ENCODE peak calls at places on chromosomes 11 and 22, in ten cellular contexts. S, H, A, G, D, V, E, N, Q and U are unnamed samples.
A peak's percentile ranks its signal among the peaks of the same experiment; 100 is the strongest.

GRCh38 chr11:37503411-37504065 is 905.5 kb upstream of the RAG2 start:
- DNase-seq in A (no peak), S (no peak), Q (no peak), G (no peak), E (no peak), V (no peak), N (no peak), H (no peak), D (no peak), U (no peak)

GRCh38 chr22:46036558-46037408 is 59.8 kb upstream of the WNT7B start:
- DNase-seq in N (no peak), S (peak; percentile 85), G (peak; percentile 76), E (peak; percentile 70), H (no peak), V (peak; percentile 66), A (peak; percentile 69), D (peak; percentile 63), Q (peak; percentile 21), U (peak; percentile 36)

GRCh38 chr22:31346733-31347250 is 646 bp upstream of the PATZ1 start:
- DNase-seq in A (peak; percentile 50), H (peak; percentile 68), D (peak; percentile 28), E (peak; percentile 24), S (no peak), Q (no peak), V (peak; percentile 53), N (no peak), G (peak; percentile 72), U (peak; percentile 12)

GRCh38 chr11:50174189-50174588 is 141.5 kb downstream of the OR4C45 start:
- DNase-seq in N (no peak), V (no peak), Q (no peak), S (no peak), G (no peak), H (no peak), D (peak; percentile 11), E (no peak), A (no peak), U (no peak)

GRCh38 chr22:48031589-48031988 is 1269.1 kb downstream of the TBC1D22A start:
- DNase-seq in V (no peak), H (no peak), D (no peak), A (no peak), N (no peak), Q (no peak), S (no peak), G (no peak), E (no peak), U (no peak)

GRCh38 chr11:75424396-75424795 is 8.6 kb downstream of the KLHL35 start:
- DNase-seq in V (no peak), A (no peak), D (no peak), H (no peak), Q (no peak), N (no peak), S (peak; percentile 55), E (no peak), G (no peak), U (no peak)

GRCh38 chr22:37163618-37164534 is 14.2 kb upstream of the IL2RB start:
- DNase-seq in D (no peak), Q (peak; percentile 88), G (peak; percentile 29), A (no peak), H (peak; percentile 83), V (peak; percentile 95), E (peak; percentile 30), N (no peak), S (no peak), U (no peak)

GRCh38 chr11:130166457-130166784 is 6.8 kb downstream of the ST14 start:
- DNase-seq in H (no peak), D (peak; percentile 99), A (peak; percentile 81), V (no peak), G (no peak), S (no peak), E (no peak), N (no peak), Q (no peak), U (no peak)

GRCh38 chr11:31487848-31488247 is 21.6 kb downstream of the IMMP1L start:
- DNase-seq in N (no peak), H (no peak), V (no peak), G (no peak), Q (no peak), D (peak; percentile 18), A (peak; percentile 68), E (peak; percentile 11), S (no peak), U (no peak)

GRCh38 chr22:36773935-36774334 is 2.0 kb downstream of the IFT27 start:
- DNase-seq in A (peak; percentile 63), G (no peak), H (no peak), Q (no peak), N (no peak), S (no peak), E (no peak), V (no peak), D (peak; percentile 31), U (no peak)

GRCh38 chr11:67534070-67534679 is 10.9 kb upstream of the CABP2 start:
- DNase-seq in D (peak; percentile 18), G (no peak), V (no peak), S (no peak), E (no peak), A (peak; percentile 52), N (no peak), Q (no peak), H (no peak), U (no peak)

GRCh38 chr11:103406357-103406756 is 297.1 kb downstream of the DYNC2H1 start:
- DNase-seq in E (no peak), G (no peak), V (no peak), A (no peak), D (no peak), S (no peak), N (no peak), Q (no peak), H (no peak), U (no peak)

GRCh38 chr22:49179886-49180682 is 647.6 kb downstream of the BRD1 start:
- DNase-seq in D (no peak), Q (no peak), H (no peak), V (no peak), S (no peak), A (no peak), N (no peak), G (no peak), E (no peak), U (no peak)

GRCh38 chr11:106724293-106724892 is 293.9 kb downstream of the GUCY1A2 start:
- DNase-seq in N (peak; percentile 9), S (no peak), H (no peak), Q (no peak), E (no peak), G (no peak), D (no peak), V (no peak), A (peak; percentile 2), U (no peak)